ENCODE peak calls at places on chromosomes 5 and 9, in nine cellular contexts. One of them, this sample, is unnamed.

GRCh38 chr5:65721050-65721774 is 697 bp downstream of the SGTB start:
- DNase-seq in left ventricle myocardium inferior: peak; percentile 69
- DNase-seq in LNCaP clone FGC: peak; percentile 23
- DNase-seq in transverse colon: peak; percentile 55
- DNase-seq in psoas muscle: peak; percentile 76
- DNase-seq in fibroblast of the aortic adventitia: peak; percentile 80
- DNase-seq in foreskin fibroblast: peak; percentile 90
- DNase-seq in epithelial cell of proximal tubule: no peak
- DNase-seq in MM.1S: no peak
- DNase-seq in this sample: peak; percentile 45

GRCh38 chr9:70485273-70485858 is 70.9 kb upstream of the KLF9 start:
- DNase-seq in left ventricle myocardium inferior: peak; percentile 64
- DNase-seq in LNCaP clone FGC: no peak
- DNase-seq in transverse colon: no peak
- DNase-seq in psoas muscle: peak; percentile 70
- DNase-seq in fibroblast of the aortic adventitia: peak; percentile 34
- DNase-seq in foreskin fibroblast: peak; percentile 27
- DNase-seq in epithelial cell of proximal tubule: no peak
- DNase-seq in MM.1S: no peak
- DNase-seq in this sample: no peak

GRCh38 chr9:131236761-131237160 is 39.5 kb downstream of the FAM78A start:
- DNase-seq in left ventricle myocardium inferior: no peak
- DNase-seq in LNCaP clone FGC: no peak
- DNase-seq in transverse colon: no peak
- DNase-seq in psoas muscle: no peak
- DNase-seq in fibroblast of the aortic adventitia: no peak
- DNase-seq in foreskin fibroblast: no peak
- DNase-seq in epithelial cell of proximal tubule: no peak
- DNase-seq in MM.1S: no peak
- DNase-seq in this sample: no peak

GRCh38 chr5:56527174-56527573 is 288.2 kb upstream of the MAP3K1 start:
- DNase-seq in left ventricle myocardium inferior: no peak
- DNase-seq in LNCaP clone FGC: no peak
- DNase-seq in transverse colon: no peak
- DNase-seq in psoas muscle: no peak
- DNase-seq in fibroblast of the aortic adventitia: no peak
- DNase-seq in foreskin fibroblast: no peak
- DNase-seq in epithelial cell of proximal tubule: no peak
- DNase-seq in MM.1S: no peak
- DNase-seq in this sample: no peak

GRCh38 chr5:109516385-109516784 is 106.6 kb upstream of the PJA2 start:
- DNase-seq in left ventricle myocardium inferior: no peak
- DNase-seq in LNCaP clone FGC: no peak
- DNase-seq in transverse colon: no peak
- DNase-seq in psoas muscle: peak; percentile 41
- DNase-seq in fibroblast of the aortic adventitia: peak; percentile 39
- DNase-seq in foreskin fibroblast: peak; percentile 46
- DNase-seq in epithelial cell of proximal tubule: no peak
- DNase-seq in MM.1S: no peak
- DNase-seq in this sample: no peak

GRCh38 chr5:127564002-127564769 is 46.7 kb downstream of the PRRC1 start:
- DNase-seq in left ventricle myocardium inferior: no peak
- DNase-seq in LNCaP clone FGC: peak; percentile 62
- DNase-seq in transverse colon: peak; percentile 36
- DNase-seq in psoas muscle: no peak
- DNase-seq in fibroblast of the aortic adventitia: peak; percentile 73
- DNase-seq in foreskin fibroblast: peak; percentile 76
- DNase-seq in epithelial cell of proximal tubule: no peak
- DNase-seq in MM.1S: peak; percentile 63
- DNase-seq in this sample: peak; percentile 42

GRCh38 chr9:97873410-97873809 is 20.4 kb downstream of the FOXE1 start:
- DNase-seq in left ventricle myocardium inferior: no peak
- DNase-seq in LNCaP clone FGC: no peak
- DNase-seq in transverse colon: no peak
- DNase-seq in psoas muscle: no peak
- DNase-seq in fibroblast of the aortic adventitia: no peak
- DNase-seq in foreskin fibroblast: no peak
- DNase-seq in epithelial cell of proximal tubule: no peak
- DNase-seq in MM.1S: no peak
- DNase-seq in this sample: no peak

GRCh38 chr5:171946382-171946781 is 60.1 kb downstream of the FBXW11 start:
- DNase-seq in left ventricle myocardium inferior: no peak
- DNase-seq in LNCaP clone FGC: no peak
- DNase-seq in transverse colon: no peak
- DNase-seq in psoas muscle: no peak
- DNase-seq in fibroblast of the aortic adventitia: no peak
- DNase-seq in foreskin fibroblast: no peak
- DNase-seq in epithelial cell of proximal tubule: no peak
- DNase-seq in MM.1S: no peak
- DNase-seq in this sample: no peak

GRCh38 chr5:143217804-143218160 is 185.7 kb downstream of the NR3C1 start:
- DNase-seq in left ventricle myocardium inferior: no peak
- DNase-seq in LNCaP clone FGC: no peak
- DNase-seq in transverse colon: no peak
- DNase-seq in psoas muscle: no peak
- DNase-seq in fibroblast of the aortic adventitia: no peak
- DNase-seq in foreskin fibroblast: no peak
- DNase-seq in epithelial cell of proximal tubule: no peak
- DNase-seq in MM.1S: no peak
- DNase-seq in this sample: peak; percentile 39

DNA sequence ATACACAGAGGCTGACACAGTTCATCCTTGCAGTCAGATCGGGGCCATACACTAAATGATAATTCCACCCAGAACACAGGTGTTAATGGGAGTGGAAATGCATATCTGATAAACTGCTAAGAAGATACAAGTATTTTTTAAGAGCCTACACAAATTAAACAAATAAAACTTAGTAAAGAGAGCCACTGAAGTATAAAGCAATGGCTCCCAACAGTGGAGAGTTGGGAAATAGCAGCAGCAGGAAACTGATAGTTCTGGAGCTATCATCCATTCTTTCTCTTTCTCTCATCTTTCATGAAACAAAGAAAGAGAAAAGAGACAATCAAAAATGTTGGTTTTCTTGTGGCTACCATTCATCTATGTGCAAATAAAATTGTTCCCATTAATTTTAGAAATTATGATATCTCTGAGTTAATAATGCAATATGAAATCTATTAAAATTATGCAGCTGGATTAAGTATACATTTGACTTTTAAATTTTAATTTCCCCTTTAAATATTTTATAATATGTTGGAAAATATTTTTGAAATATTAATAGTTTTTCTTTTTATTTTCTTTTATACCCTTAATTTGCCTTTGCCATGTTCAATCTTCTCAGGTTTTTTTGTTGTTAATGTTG is 120.8 kb downstream of the EMB start:
- DNase-seq in left ventricle myocardium inferior: no peak
- DNase-seq in LNCaP clone FGC: no peak
- DNase-seq in transverse colon: no peak
- DNase-seq in psoas muscle: no peak
- DNase-seq in fibroblast of the aortic adventitia: peak; percentile 31
- DNase-seq in foreskin fibroblast: peak; percentile 1
- DNase-seq in epithelial cell of proximal tubule: no peak
- DNase-seq in MM.1S: no peak
- DNase-seq in this sample: no peak
- TF ChIP-seq CTCF in left ventricle myocardium inferior: no peak
- TF ChIP-seq CTCF in LNCaP clone FGC: peak; percentile 81
- TF ChIP-seq CTCF in transverse colon: no peak
- TF ChIP-seq CTCF in psoas muscle: no peak
- TF ChIP-seq CTCF in fibroblast of the aortic adventitia: peak; percentile 63
- TF ChIP-seq CTCF in foreskin fibroblast: no peak
- TF ChIP-seq CTCF in epithelial cell of proximal tubule: peak; percentile 30
- TF ChIP-seq CTCF in MM.1S: peak; percentile 56
- TF ChIP-seq CTCF in this sample: peak; percentile 29

GRCh38 chr9:96417051-96417586 is 1.1 kb downstream of the ZNF367 start:
- DNase-seq in left ventricle myocardium inferior: peak; percentile 90
- DNase-seq in LNCaP clone FGC: no peak
- DNase-seq in transverse colon: peak; percentile 95
- DNase-seq in psoas muscle: peak; percentile 94
- DNase-seq in fibroblast of the aortic adventitia: peak; percentile 64
- DNase-seq in foreskin fibroblast: peak; percentile 94
- DNase-seq in epithelial cell of proximal tubule: no peak
- DNase-seq in MM.1S: peak; percentile 93
- DNase-seq in this sample: peak; percentile 90
- TF ChIP-seq CTCF in left ventricle myocardium inferior: peak; percentile 35
- TF ChIP-seq CTCF in LNCaP clone FGC: peak; percentile 17
- TF ChIP-seq CTCF in transverse colon: peak; percentile 17
- TF ChIP-seq CTCF in psoas muscle: no peak
- TF ChIP-seq CTCF in fibroblast of the aortic adventitia: peak; percentile 39
- TF ChIP-seq CTCF in foreskin fibroblast: no peak
- TF ChIP-seq CTCF in epithelial cell of proximal tubule: peak; percentile 12
- TF ChIP-seq CTCF in MM.1S: no peak
- TF ChIP-seq CTCF in this sample: peak; percentile 3

DNA sequence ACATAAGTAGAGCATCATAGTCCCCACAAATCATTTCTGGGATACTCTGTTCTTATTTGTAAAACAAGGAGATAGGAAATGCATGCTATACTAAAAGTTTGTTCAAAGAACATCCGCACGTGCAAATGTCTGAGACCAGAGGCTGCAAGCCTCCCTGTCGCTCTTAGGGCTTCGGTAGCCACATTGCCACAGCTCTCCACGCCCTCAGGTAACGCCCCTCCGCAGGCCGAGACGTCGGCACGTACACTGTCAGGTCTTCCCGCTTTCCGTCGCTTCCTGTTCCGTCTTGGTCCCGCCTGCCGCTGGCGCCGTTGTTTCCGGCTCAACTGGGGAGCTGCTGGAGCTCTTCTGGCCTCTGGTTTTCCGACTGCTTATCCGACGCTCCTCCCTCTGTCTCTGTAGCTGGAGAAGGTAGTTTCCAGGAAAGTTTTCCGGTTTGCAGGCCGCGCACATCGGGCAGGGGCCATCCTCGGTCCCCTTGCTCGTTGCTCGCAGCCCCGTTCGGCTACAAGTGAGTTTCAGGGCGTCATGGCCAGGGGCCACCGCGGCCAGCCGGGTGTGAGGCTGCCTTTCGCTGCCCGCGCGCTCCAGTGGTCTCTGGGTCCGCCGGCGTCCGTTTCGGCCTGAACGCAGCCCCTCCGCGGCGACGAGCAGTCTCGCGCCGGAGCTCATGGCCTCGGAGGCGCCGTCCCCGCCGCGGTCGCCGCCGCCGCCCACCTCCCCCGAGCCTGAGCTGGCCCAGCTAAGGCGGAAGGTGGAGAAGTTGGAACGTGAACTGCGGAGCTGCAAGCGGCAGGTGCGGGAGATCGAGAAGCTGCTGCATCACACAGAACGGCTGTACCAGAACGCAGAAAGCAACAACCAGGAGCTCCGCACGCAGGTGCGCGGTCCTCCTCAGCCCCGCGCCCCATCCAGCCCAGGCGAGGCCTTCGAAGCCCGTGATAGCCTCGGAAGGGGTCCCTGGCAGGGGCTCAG is at the start of gene AGGF1:
- DNase-seq in left ventricle myocardium inferior: peak; percentile 94
- DNase-seq in LNCaP clone FGC: peak; percentile 90
- DNase-seq in transverse colon: peak; percentile 95
- DNase-seq in psoas muscle: peak; percentile 96
- DNase-seq in fibroblast of the aortic adventitia: peak; percentile 90
- DNase-seq in foreskin fibroblast: peak; percentile 97
- DNase-seq in epithelial cell of proximal tubule: peak; percentile 59
- DNase-seq in MM.1S: peak; percentile 94
- DNase-seq in this sample: peak; percentile 91
- TF ChIP-seq CTCF in left ventricle myocardium inferior: no peak
- TF ChIP-seq CTCF in LNCaP clone FGC: no peak
- TF ChIP-seq CTCF in transverse colon: no peak
- TF ChIP-seq CTCF in psoas muscle: no peak
- TF ChIP-seq CTCF in fibroblast of the aortic adventitia: no peak
- TF ChIP-seq CTCF in foreskin fibroblast: no peak
- TF ChIP-seq CTCF in epithelial cell of proximal tubule: no peak
- TF ChIP-seq CTCF in MM.1S: no peak
- TF ChIP-seq CTCF in this sample: no peak

GRCh38 chr9:101356619-101357018 is 28.2 kb downstream of the BAAT start:
- DNase-seq in left ventricle myocardium inferior: no peak
- DNase-seq in LNCaP clone FGC: no peak
- DNase-seq in transverse colon: no peak
- DNase-seq in psoas muscle: no peak
- DNase-seq in fibroblast of the aortic adventitia: no peak
- DNase-seq in foreskin fibroblast: no peak
- DNase-seq in epithelial cell of proximal tubule: no peak
- DNase-seq in MM.1S: no peak
- DNase-seq in this sample: no peak
- TF ChIP-seq CTCF in left ventricle myocardium inferior: no peak
- TF ChIP-seq CTCF in LNCaP clone FGC: no peak
- TF ChIP-seq CTCF in transverse colon: no peak
- TF ChIP-seq CTCF in psoas muscle: no peak
- TF ChIP-seq CTCF in fibroblast of the aortic adventitia: no peak
- TF ChIP-seq CTCF in foreskin fibroblast: no peak
- TF ChIP-seq CTCF in epithelial cell of proximal tubule: no peak
- TF ChIP-seq CTCF in MM.1S: no peak
- TF ChIP-seq CTCF in this sample: no peak

DNA sequence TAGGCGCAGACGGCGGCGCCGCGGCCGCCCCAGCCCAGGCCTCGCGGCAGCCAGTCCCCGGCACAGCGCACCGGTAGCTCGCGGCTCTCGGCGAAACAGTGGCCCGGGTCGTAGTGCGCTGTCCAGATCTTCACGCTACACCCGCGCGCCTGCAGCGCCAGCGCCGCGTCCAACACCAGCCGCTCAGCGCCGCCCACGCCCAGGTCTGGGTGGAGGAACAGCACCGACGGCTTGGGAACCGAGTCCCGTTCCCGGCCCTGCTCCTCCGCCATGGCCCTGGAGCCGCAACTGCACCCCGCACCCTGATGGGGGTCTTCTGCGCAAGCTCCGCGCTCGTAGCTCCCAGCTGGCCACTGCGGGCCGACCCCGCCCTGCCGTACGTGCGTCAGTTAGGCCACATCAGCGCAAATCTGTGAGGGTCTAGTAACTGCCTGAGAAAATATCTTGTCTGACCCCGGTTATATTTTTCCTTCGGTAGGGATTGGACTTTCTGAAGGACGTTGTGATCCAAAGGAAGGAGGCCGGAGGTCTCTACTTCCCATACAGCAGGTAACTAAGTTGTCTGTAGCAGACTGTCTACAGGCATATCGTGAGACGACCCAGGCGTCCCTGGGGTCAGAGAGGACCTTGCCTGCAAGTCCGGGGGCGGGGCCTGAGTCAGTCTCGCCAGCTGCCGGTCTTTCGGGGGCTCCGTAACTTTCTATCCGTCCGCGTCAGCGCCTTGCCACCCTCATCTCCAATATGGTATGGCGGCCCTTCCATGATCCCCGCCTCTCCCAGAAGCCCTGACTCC is at the start of the genes ALG2 and SEC61B:
- DNase-seq in left ventricle myocardium inferior: peak; percentile 95
- DNase-seq in LNCaP clone FGC: peak; percentile 83
- DNase-seq in transverse colon: peak; percentile 96
- DNase-seq in psoas muscle: peak; percentile 98
- DNase-seq in fibroblast of the aortic adventitia: peak; percentile 98
- DNase-seq in foreskin fibroblast: peak; percentile 97
- DNase-seq in epithelial cell of proximal tubule: peak; percentile 82
- DNase-seq in MM.1S: peak; percentile 94
- DNase-seq in this sample: peak; percentile 96
- TF ChIP-seq CTCF in left ventricle myocardium inferior: peak; percentile 33
- TF ChIP-seq CTCF in LNCaP clone FGC: no peak
- TF ChIP-seq CTCF in transverse colon: peak; percentile 12
- TF ChIP-seq CTCF in psoas muscle: no peak
- TF ChIP-seq CTCF in fibroblast of the aortic adventitia: no peak
- TF ChIP-seq CTCF in foreskin fibroblast: no peak
- TF ChIP-seq CTCF in epithelial cell of proximal tubule: no peak
- TF ChIP-seq CTCF in MM.1S: no peak
- TF ChIP-seq CTCF in this sample: no peak

This sample was measured in GM10248.